ENCODE peak calls at places on chromosomes 6 and 20, in nine cellular contexts. One of them, this sample, is unnamed.
A peak's percentile ranks its signal among the peaks of the same experiment; 100 is the strongest.

GRCh38 chr6:27237089-27237723 is 10.3 kb upstream of the PRSS16 start:
- DNase-seq in brain microvascular endothelial cell: peak; percentile 85
- DNase-seq in HFF-Myc: peak; percentile 66
- DNase-seq in B cell: no peak
- DNase-seq in tibial artery: no peak
- DNase-seq in MM.1S: no peak
- DNase-seq in A549: peak; percentile 78
- DNase-seq in hepatocyte: peak; percentile 44
- DNase-seq in fibroblast of pulmonary artery: peak; percentile 44
- DNase-seq in this sample: peak; percentile 75

GRCh38 chr20:38892091-38892981 is 33.9 kb upstream of the FAM83D start:
- DNase-seq in brain microvascular endothelial cell: no peak
- DNase-seq in HFF-Myc: no peak
- DNase-seq in B cell: no peak
- DNase-seq in tibial artery: no peak
- DNase-seq in MM.1S: peak; percentile 73
- DNase-seq in A549: no peak
- DNase-seq in hepatocyte: no peak
- DNase-seq in fibroblast of pulmonary artery: no peak
- DNase-seq in this sample: no peak

GRCh38 chr6:37242429-37243052 is 15.0 kb upstream of the TBC1D22B start:
- DNase-seq in brain microvascular endothelial cell: peak; percentile 97
- DNase-seq in HFF-Myc: peak; percentile 88
- DNase-seq in B cell: no peak
- DNase-seq in tibial artery: no peak
- DNase-seq in MM.1S: no peak
- DNase-seq in A549: peak; percentile 90
- DNase-seq in hepatocyte: peak; percentile 84
- DNase-seq in fibroblast of pulmonary artery: peak; percentile 99
- DNase-seq in this sample: peak; percentile 62

GRCh38 chr6:142746524-142746923 is 198.5 kb downstream of the HIVEP2 start:
- DNase-seq in brain microvascular endothelial cell: no peak
- DNase-seq in HFF-Myc: no peak
- DNase-seq in B cell: peak; percentile 36
- DNase-seq in tibial artery: no peak
- DNase-seq in MM.1S: no peak
- DNase-seq in A549: peak; percentile 26
- DNase-seq in hepatocyte: peak; percentile 16
- DNase-seq in fibroblast of pulmonary artery: peak; percentile 49
- DNase-seq in this sample: peak; percentile 56

GRCh38 chr6:14841901-14842421 is 403.9 kb upstream of the JARID2 start:
- DNase-seq in brain microvascular endothelial cell: peak; percentile 70
- DNase-seq in HFF-Myc: peak; percentile 94
- DNase-seq in B cell: no peak
- DNase-seq in tibial artery: no peak
- DNase-seq in MM.1S: no peak
- DNase-seq in A549: peak; percentile 11
- DNase-seq in hepatocyte: peak; percentile 16
- DNase-seq in fibroblast of pulmonary artery: peak; percentile 99
- DNase-seq in this sample: no peak

GRCh38 chr6:73042892-73043291 is 182.4 kb downstream of the KHDC1L start:
- DNase-seq in brain microvascular endothelial cell: no peak
- DNase-seq in HFF-Myc: no peak
- DNase-seq in B cell: no peak
- DNase-seq in tibial artery: no peak
- DNase-seq in MM.1S: no peak
- DNase-seq in A549: no peak
- DNase-seq in hepatocyte: no peak
- DNase-seq in fibroblast of pulmonary artery: peak; percentile 35
- DNase-seq in this sample: no peak

GRCh38 chr6:161908872-161909271 is 635.0 kb upstream of the AGPAT4 start:
- DNase-seq in brain microvascular endothelial cell: no peak
- DNase-seq in HFF-Myc: no peak
- DNase-seq in B cell: no peak
- DNase-seq in tibial artery: no peak
- DNase-seq in MM.1S: no peak
- DNase-seq in A549: no peak
- DNase-seq in hepatocyte: no peak
- DNase-seq in fibroblast of pulmonary artery: no peak
- DNase-seq in this sample: no peak

GRCh38 chr6:43275782-43276179 is 22.3 kb upstream of the SLC22A7 start:
- DNase-seq in brain microvascular endothelial cell: no peak
- DNase-seq in HFF-Myc: no peak
- DNase-seq in B cell: peak; percentile 71
- DNase-seq in tibial artery: no peak
- DNase-seq in MM.1S: no peak
- DNase-seq in A549: no peak
- DNase-seq in hepatocyte: no peak
- DNase-seq in fibroblast of pulmonary artery: no peak
- DNase-seq in this sample: no peak

GRCh38 chr20:50193851-50194830 is 3.5 kb downstream of the CEBPB start:
- DNase-seq in brain microvascular endothelial cell: no peak
- DNase-seq in HFF-Myc: no peak
- DNase-seq in B cell: no peak
- DNase-seq in tibial artery: peak; percentile 73
- DNase-seq in MM.1S: no peak
- DNase-seq in A549: peak; percentile 31
- DNase-seq in hepatocyte: no peak
- DNase-seq in fibroblast of pulmonary artery: peak; percentile 43
- DNase-seq in this sample: no peak

GRCh38 chr6:91278416-91278815 is 691.5 kb upstream of the MAP3K7 start:
- DNase-seq in brain microvascular endothelial cell: no peak
- DNase-seq in HFF-Myc: no peak
- DNase-seq in B cell: no peak
- DNase-seq in tibial artery: no peak
- DNase-seq in MM.1S: no peak
- DNase-seq in A549: no peak
- DNase-seq in hepatocyte: no peak
- DNase-seq in fibroblast of pulmonary artery: no peak
- DNase-seq in this sample: no peak

GRCh38 chr6:168706471-168707177 is 265.6 kb downstream of the SMOC2 start:
- DNase-seq in brain microvascular endothelial cell: no peak
- DNase-seq in HFF-Myc: no peak
- DNase-seq in B cell: no peak
- DNase-seq in tibial artery: no peak
- DNase-seq in MM.1S: no peak
- DNase-seq in A549: no peak
- DNase-seq in hepatocyte: no peak
- DNase-seq in fibroblast of pulmonary artery: no peak
- DNase-seq in this sample: no peak

GRCh38 chr6:90406142-90406794 is 109.6 kb upstream of the BACH2 start:
- DNase-seq in brain microvascular endothelial cell: peak; percentile 53
- DNase-seq in HFF-Myc: peak; percentile 16
- DNase-seq in B cell: no peak
- DNase-seq in tibial artery: no peak
- DNase-seq in MM.1S: no peak
- DNase-seq in A549: peak; percentile 39
- DNase-seq in hepatocyte: peak; percentile 52
- DNase-seq in fibroblast of pulmonary artery: peak; percentile 24
- DNase-seq in this sample: peak; percentile 14

GRCh38 chr6:133160531-133160930 is 80.6 kb upstream of the EYA4 start:
- DNase-seq in brain microvascular endothelial cell: no peak
- DNase-seq in HFF-Myc: no peak
- DNase-seq in B cell: no peak
- DNase-seq in tibial artery: no peak
- DNase-seq in MM.1S: no peak
- DNase-seq in A549: no peak
- DNase-seq in hepatocyte: no peak
- DNase-seq in fibroblast of pulmonary artery: no peak
- DNase-seq in this sample: no peak

GRCh38 chr20:21503345-21503744 is 10.5 kb downstream of the NKX2-2 start:
- DNase-seq in brain microvascular endothelial cell: peak; percentile 51
- DNase-seq in HFF-Myc: no peak
- DNase-seq in B cell: no peak
- DNase-seq in tibial artery: no peak
- DNase-seq in MM.1S: peak; percentile 96
- DNase-seq in A549: no peak
- DNase-seq in hepatocyte: no peak
- DNase-seq in fibroblast of pulmonary artery: no peak
- DNase-seq in this sample: no peak

GRCh38 chr20:15609956-15610355 is 963.3 kb downstream of the KIF16B start:
- DNase-seq in brain microvascular endothelial cell: no peak
- DNase-seq in HFF-Myc: no peak
- DNase-seq in B cell: no peak
- DNase-seq in tibial artery: no peak
- DNase-seq in MM.1S: no peak
- DNase-seq in A549: no peak
- DNase-seq in hepatocyte: no peak
- DNase-seq in fibroblast of pulmonary artery: no peak
- DNase-seq in this sample: no peak

GRCh38 chr20:16608265-16608636 is 35.0 kb upstream of the KIF16B start:
- DNase-seq in brain microvascular endothelial cell: no peak
- DNase-seq in HFF-Myc: no peak
- DNase-seq in B cell: no peak
- DNase-seq in tibial artery: no peak
- DNase-seq in MM.1S: no peak
- DNase-seq in A549: no peak
- DNase-seq in hepatocyte: no peak
- DNase-seq in fibroblast of pulmonary artery: peak; percentile 73
- DNase-seq in this sample: no peak

GRCh38 chr6:57224769-57225515 is 2.8 kb upstream of the RAB23 start:
- DNase-seq in brain microvascular endothelial cell: no peak
- DNase-seq in HFF-Myc: no peak
- DNase-seq in B cell: no peak
- DNase-seq in tibial artery: no peak
- DNase-seq in MM.1S: no peak
- DNase-seq in A549: no peak
- DNase-seq in hepatocyte: peak; percentile 22
- DNase-seq in fibroblast of pulmonary artery: peak; percentile 69
- DNase-seq in this sample: no peak

GRCh38 chr20:63639093-63639860 is 12.4 kb upstream of the GMEB2 start:
- DNase-seq in brain microvascular endothelial cell: no peak
- DNase-seq in HFF-Myc: no peak
- DNase-seq in B cell: peak; percentile 80
- DNase-seq in tibial artery: no peak
- DNase-seq in MM.1S: no peak
- DNase-seq in A549: no peak
- DNase-seq in hepatocyte: no peak
- DNase-seq in fibroblast of pulmonary artery: no peak
- DNase-seq in this sample: no peak

GRCh38 chr20:39607124-39607523 is 645.0 kb downstream of the DHX35 start:
- DNase-seq in brain microvascular endothelial cell: peak; percentile 58
- DNase-seq in HFF-Myc: no peak
- DNase-seq in B cell: no peak
- DNase-seq in tibial artery: no peak
- DNase-seq in MM.1S: no peak
- DNase-seq in A549: no peak
- DNase-seq in hepatocyte: no peak
- DNase-seq in fibroblast of pulmonary artery: no peak
- DNase-seq in this sample: no peak

GRCh38 chr20:50817776-50818172 is 22.9 kb downstream of the BCAS4 start:
- DNase-seq in brain microvascular endothelial cell: no peak
- DNase-seq in HFF-Myc: no peak
- DNase-seq in B cell: no peak
- DNase-seq in tibial artery: no peak
- DNase-seq in MM.1S: no peak
- DNase-seq in A549: no peak
- DNase-seq in hepatocyte: no peak
- DNase-seq in fibroblast of pulmonary artery: no peak
- DNase-seq in this sample: no peak

GRCh38 chr6:149316740-149317655 is 514 bp upstream of the TAB2 start:
- DNase-seq in brain microvascular endothelial cell: peak; percentile 88
- DNase-seq in HFF-Myc: peak; percentile 46
- DNase-seq in B cell: peak; percentile 89
- DNase-seq in tibial artery: peak; percentile 94
- DNase-seq in MM.1S: peak; percentile 74
- DNase-seq in A549: peak; percentile 92
- DNase-seq in hepatocyte: peak; percentile 97
- DNase-seq in fibroblast of pulmonary artery: peak; percentile 93
- DNase-seq in this sample: peak; percentile 96
- TF ChIP-seq CTCF in brain microvascular endothelial cell: no peak
- TF ChIP-seq CTCF in HFF-Myc: no peak
- TF ChIP-seq CTCF in B cell: no peak
- TF ChIP-seq CTCF in tibial artery: no peak
- TF ChIP-seq CTCF in MM.1S: no peak
- TF ChIP-seq CTCF in A549: peak; percentile 5
- TF ChIP-seq CTCF in hepatocyte: no peak
- TF ChIP-seq CTCF in fibroblast of pulmonary artery: no peak
- TF ChIP-seq CTCF in this sample: no peak

GRCh38 chr6:128365520-128366160 is 154.8 kb downstream of the PTPRK start:
- DNase-seq in brain microvascular endothelial cell: no peak
- DNase-seq in HFF-Myc: no peak
- DNase-seq in B cell: no peak
- DNase-seq in tibial artery: no peak
- DNase-seq in MM.1S: no peak
- DNase-seq in A549: no peak
- DNase-seq in hepatocyte: peak; percentile 17
- DNase-seq in fibroblast of pulmonary artery: no peak
- DNase-seq in this sample: no peak
- TF ChIP-seq CTCF in brain microvascular endothelial cell: no peak
- TF ChIP-seq CTCF in HFF-Myc: no peak
- TF ChIP-seq CTCF in B cell: no peak
- TF ChIP-seq CTCF in tibial artery: no peak
- TF ChIP-seq CTCF in MM.1S: no peak
- TF ChIP-seq CTCF in A549: no peak
- TF ChIP-seq CTCF in hepatocyte: no peak
- TF ChIP-seq CTCF in fibroblast of pulmonary artery: no peak
- TF ChIP-seq CTCF in this sample: no peak

GRCh38 chr6:7723041-7723447 is 2.9 kb upstream of the BMP6 start:
- DNase-seq in brain microvascular endothelial cell: peak; percentile 83
- DNase-seq in HFF-Myc: peak; percentile 67
- DNase-seq in B cell: peak; percentile 59
- DNase-seq in tibial artery: peak; percentile 86
- DNase-seq in MM.1S: peak; percentile 75
- DNase-seq in A549: peak; percentile 84
- DNase-seq in hepatocyte: peak; percentile 86
- DNase-seq in fibroblast of pulmonary artery: peak; percentile 91
- DNase-seq in this sample: peak; percentile 88
- TF ChIP-seq CTCF in brain microvascular endothelial cell: peak; percentile 69
- TF ChIP-seq CTCF in HFF-Myc: peak; percentile 64
- TF ChIP-seq CTCF in B cell: peak; percentile 68
- TF ChIP-seq CTCF in tibial artery: peak; percentile 35
- TF ChIP-seq CTCF in MM.1S: peak; percentile 63
- TF ChIP-seq CTCF in A549: peak; percentile 57
- TF ChIP-seq CTCF in hepatocyte: peak; percentile 56
- TF ChIP-seq CTCF in fibroblast of pulmonary artery: peak; percentile 52
- TF ChIP-seq CTCF in this sample: peak; percentile 72

DNA sequence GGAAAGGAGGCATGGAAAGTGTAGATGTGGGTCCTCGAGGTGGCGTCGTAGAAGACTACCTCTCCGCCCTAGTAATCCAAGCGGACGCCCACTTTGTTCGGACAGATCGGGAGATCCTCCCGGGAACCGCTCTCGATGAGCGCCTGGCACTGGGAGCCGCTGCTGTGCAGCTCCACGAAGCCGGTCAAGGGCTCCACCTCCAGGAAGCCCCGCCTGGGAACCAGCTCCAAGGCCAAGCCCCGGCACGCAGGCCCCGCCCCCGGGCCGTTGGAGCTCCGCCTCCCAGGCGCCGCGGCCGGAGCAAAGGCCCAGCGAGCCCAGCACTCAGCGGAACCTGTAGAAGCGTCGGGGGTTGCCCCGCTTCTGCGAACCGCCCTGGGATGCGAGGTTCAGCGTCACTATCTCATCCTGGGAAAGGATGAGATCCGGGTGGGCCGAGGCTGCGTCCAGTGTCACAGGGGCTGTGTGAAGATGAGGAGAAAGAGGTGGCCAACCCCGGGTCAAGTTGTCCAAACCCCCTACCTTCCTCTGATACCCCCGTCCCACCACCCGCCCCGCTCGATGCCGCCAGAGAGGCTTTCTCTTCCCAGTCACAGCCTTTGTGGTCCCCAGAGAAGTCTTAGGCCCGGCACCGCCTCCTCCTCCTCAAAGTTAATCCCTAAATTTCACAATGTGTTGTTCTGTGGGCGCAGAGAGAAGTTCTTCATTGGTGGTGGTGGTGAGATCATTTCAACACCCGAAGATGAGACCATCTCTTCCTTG is 10.8 kb downstream of the TRIM31 start:
- DNase-seq in brain microvascular endothelial cell: peak; percentile 67
- DNase-seq in HFF-Myc: peak; percentile 33
- DNase-seq in B cell: peak; percentile 70
- DNase-seq in tibial artery: peak; percentile 93
- DNase-seq in MM.1S: peak; percentile 79
- DNase-seq in A549: peak; percentile 81
- DNase-seq in hepatocyte: peak; percentile 96
- DNase-seq in fibroblast of pulmonary artery: peak; percentile 81
- DNase-seq in this sample: peak; percentile 89
- TF ChIP-seq CTCF in brain microvascular endothelial cell: no peak
- TF ChIP-seq CTCF in HFF-Myc: no peak
- TF ChIP-seq CTCF in B cell: no peak
- TF ChIP-seq CTCF in tibial artery: no peak
- TF ChIP-seq CTCF in MM.1S: no peak
- TF ChIP-seq CTCF in A549: no peak
- TF ChIP-seq CTCF in hepatocyte: peak; percentile 31
- TF ChIP-seq CTCF in fibroblast of pulmonary artery: peak; percentile 18
- TF ChIP-seq CTCF in this sample: peak; percentile 32

This sample was measured in A673.